ENCODE peak calls at places on chromosomes 11 and 22, in nine cellular contexts. P is right cardiac atrium, D is body of pancreas, C is posterior vena cava, B is LoVo, W is HCT116, E is astrocyte of the hippocampus, S is GF-D8, Q is RWPE1. Y is an unnamed sample.

GRCh38 chr11:2467695-2468055 is 22.9 kb downstream of the KCNQ1 start:
- DNase-seq in D (no peak), W (no peak), C (peak; percentile 58), E (no peak), B (no peak), Q (no peak), P (no peak), S (no peak), Y (no peak)

GRCh38 chr11:72831521-72832300 is 17.5 kb downstream of the ATG16L2 start:
- DNase-seq in E (peak; percentile 91), W (peak; percentile 54), C (peak; percentile 94), B (peak; percentile 66), D (peak; percentile 87), Q (peak; percentile 68), P (peak; percentile 95), S (no peak), Y (no peak)

GRCh38 chr11:65110354-65110861 is 1.3 kb upstream of the TM7SF2 start:
- DNase-seq in P (peak; percentile 94), B (peak; percentile 79), W (no peak), D (peak; percentile 88), S (peak; percentile 36), E (peak; percentile 92), C (peak; percentile 96), Q (peak; percentile 74), Y (peak; percentile 63)

GRCh38 chr11:102990145-102990544 is 34.6 kb upstream of the MMP13 start:
- DNase-seq in D (no peak), C (no peak), S (no peak), B (no peak), P (no peak), Q (no peak), E (no peak), W (no peak), Y (no peak)

GRCh38 chr22:31530816-31531180 is 34.5 kb downstream of the SFI1 start:
- DNase-seq in E (peak; percentile 54), S (no peak), D (no peak), B (no peak), Q (no peak), C (no peak), P (no peak), W (no peak), Y (no peak)

GRCh38 chr11:130168105-130168504 is 8.5 kb downstream of the ST14 start:
- DNase-seq in Q (no peak), P (no peak), D (no peak), E (no peak), B (no peak), S (no peak), W (no peak), C (peak; percentile 12), Y (no peak)

GRCh38 chr11:82969811-82970210 is 68.3 kb downstream of the DDIAS start:
- DNase-seq in D (no peak), P (no peak), E (no peak), B (no peak), S (no peak), Q (no peak), W (no peak), C (no peak), Y (no peak)

GRCh38 chr11:34844466-34845112 is 71.6 kb downstream of the APIP start:
- DNase-seq in W (no peak), D (no peak), P (no peak), E (no peak), C (no peak), B (no peak), Q (no peak), S (no peak), Y (no peak)

GRCh38 chr22:44449061-44449682 is 48.9 kb downstream of the RTL6 start:
- DNase-seq in S (no peak), E (peak; percentile 89), P (no peak), W (no peak), D (no peak), C (peak; percentile 80), Q (peak; percentile 19), B (no peak), Y (no peak)

GRCh38 chr11:90204832-90205646 is 17.8 kb downstream of the CHORDC1 start:
- DNase-seq in D (peak; percentile 22), B (peak; percentile 60), S (no peak), Q (peak; percentile 35), E (peak; percentile 64), W (peak; percentile 39), P (no peak), C (no peak), Y (peak; percentile 16)

GRCh38 chr22:46742576-46743221 is 4.6 kb upstream of the CERK start:
- DNase-seq in C (no peak), E (no peak), Q (no peak), S (no peak), P (peak; percentile 6), D (no peak), W (no peak), B (peak; percentile 90), Y (no peak)

GRCh38 chr11:77407613-77408012 is 66.3 kb downstream of the PAK1 start:
- DNase-seq in E (peak; percentile 82), P (peak; percentile 30), D (peak; percentile 82), S (no peak), C (no peak), B (peak; percentile 83), Q (peak; percentile 70), W (peak; percentile 51), Y (peak; percentile 22)

Y was measured in brain pericyte.